ENCODE peak calls at places on chromosomes 6 and 20, in nine cellular contexts. T, Q, E, N, O, A, L, M and K are unnamed samples.

GRCh38 chr20:10877345-10877744 is 203.5 kb upstream of the JAG1 start:
- DNase-seq in M (no peak), L (no peak), O (peak; percentile 66), Q (no peak), E (no peak), A (no peak), N (no peak), T (no peak), K (no peak)

GRCh38 chr20:17161661-17162410 is 65.0 kb upstream of the PCSK2 start:
- DNase-seq in M (no peak), L (no peak), E (no peak), O (no peak), T (no peak), N (no peak), A (no peak), Q (no peak), K (no peak)

GRCh38 chr20:48841861-48842529 is 14.2 kb upstream of the PREX1 start:
- DNase-seq in E (no peak), A (peak; percentile 80), N (no peak), O (no peak), M (no peak), T (no peak), L (peak; percentile 89), Q (no peak), K (no peak)

GRCh38 chr6:27873101-27874030 is 38.8 kb downstream of the OR2B2 start:
- DNase-seq in L (no peak), N (no peak), Q (peak; percentile 90), M (peak; percentile 44), A (peak; percentile 31), T (no peak), E (peak; percentile 73), O (peak; percentile 76), K (peak; percentile 88)

GRCh38 chr6:26122402-26122792 is 35.2 kb downstream of the HFE start:
- DNase-seq in N (no peak), O (no peak), E (no peak), M (no peak), A (no peak), Q (no peak), L (peak; percentile 61), T (no peak), K (no peak)

GRCh38 chr20:34720266-34720665 is 16.1 kb downstream of the TP53INP2 start:
- DNase-seq in M (no peak), A (no peak), Q (no peak), E (no peak), N (no peak), O (no peak), L (no peak), T (no peak), K (no peak)

GRCh38 chr20:31698803-31699718 is 23.6 kb downstream of the BCL2L1 start:
- DNase-seq in A (peak; percentile 96), T (peak; percentile 44), O (peak; percentile 91), Q (peak; percentile 80), E (peak; percentile 55), L (peak; percentile 90), N (no peak), M (no peak), K (peak; percentile 87)

GRCh38 chr6:36731622-36732310 is 34.1 kb downstream of the RAB44 start:
- DNase-seq in A (no peak), L (no peak), Q (no peak), O (no peak), N (no peak), T (no peak), M (no peak), E (no peak), K (no peak)

GRCh38 chr6:170160031-170160627 is 130.7 kb downstream of the DLL1 start:
- DNase-seq in O (no peak), E (peak; percentile 42), Q (no peak), T (peak; percentile 28), N (no peak), M (no peak), L (no peak), A (no peak), K (no peak)

GRCh38 chr20:20450461-20451027 is 82.6 kb downstream of the INSM1 start:
- DNase-seq in O (no peak), N (no peak), T (no peak), A (no peak), Q (peak; percentile 22), L (no peak), M (no peak), E (no peak), K (no peak)

GRCh38 chr20:22339091-22339881 is 245.1 kb downstream of the FOXA2 start:
- DNase-seq in O (peak; percentile 72), L (peak; percentile 64), N (no peak), A (peak; percentile 60), T (peak; percentile 70), E (no peak), Q (peak; percentile 46), M (peak; percentile 66), K (peak; percentile 56)

GRCh38 chr6:44161997-44162338 is 3.3 kb downstream of the CAPN11 start:
- DNase-seq in M (no peak), O (no peak), T (no peak), Q (no peak), A (no peak), E (no peak), N (no peak), L (no peak), K (no peak)

GRCh38 chr6:169793408-169793807 is 42.0 kb downstream of the ERMARD start:
- DNase-seq in L (no peak), E (no peak), O (peak; percentile 42), Q (no peak), T (no peak), N (no peak), M (no peak), A (no peak), K (no peak)

GRCh38 chr6:20812776-20813175 is 278.5 kb downstream of the CDKAL1 start:
- DNase-seq in O (no peak), N (no peak), Q (no peak), L (no peak), A (no peak), E (no peak), M (no peak), T (no peak), K (no peak)

GRCh38 chr20:44039741-44040140 is 125.1 kb downstream of the TOX2 start:
- DNase-seq in Q (no peak), E (no peak), A (no peak), T (no peak), N (no peak), O (peak; percentile 40), M (no peak), L (no peak), K (no peak)

GRCh38 chr6:30092852-30093543 is 17.4 kb upstream of the RNF39 start:
- DNase-seq in N (no peak), T (no peak), M (no peak), A (no peak), E (no peak), L (no peak), Q (no peak), O (no peak), K (no peak)

GRCh38 chr6:93235775-93236174 is 183.6 kb downstream of the EPHA7 start:
- DNase-seq in E (no peak), M (no peak), N (no peak), Q (no peak), A (no peak), L (no peak), O (no peak), T (no peak), K (no peak)

GRCh38 chr20:57135875-57136274 is 130.6 kb downstream of the BMP7 start:
- DNase-seq in T (no peak), E (no peak), L (no peak), Q (no peak), M (no peak), N (no peak), O (no peak), A (no peak), K (no peak)

GRCh38 chr20:60137657-60138245 is 179.5 kb downstream of the CDH26 start:
- DNase-seq in A (no peak), N (no peak), T (peak; percentile 0), O (no peak), M (peak; percentile 15), E (no peak), Q (no peak), L (peak; percentile 67), K (peak; percentile 65)

GRCh38 chr6:46186583-46186982 is 15.8 kb upstream of the ENPP5 start:
- DNase-seq in L (no peak), T (no peak), A (no peak), M (no peak), O (no peak), Q (no peak), N (no peak), E (no peak), K (no peak)

GRCh38 chr6:24766685-24767462 is 7.9 kb upstream of the GMNN start:
- DNase-seq in N (no peak), Q (no peak), T (no peak), L (peak; percentile 36), A (peak; percentile 40), E (no peak), M (no peak), O (no peak), K (peak; percentile 43)

GRCh38 chr6:1391692-1392309 is 2.4 kb downstream of the FOXF2 start:
- DNase-seq in Q (no peak), O (peak; percentile 31), L (no peak), E (no peak), T (no peak), A (no peak), M (no peak), N (no peak), K (no peak)

GRCh38 chr6:157552171-157552747 is 171.3 kb downstream of the ZDHHC14 start:
- DNase-seq in T (no peak), L (no peak), O (no peak), E (no peak), Q (no peak), A (no peak), M (no peak), N (no peak), K (no peak)